ENCODE peak calls at places on chromosomes 7 and 10, in eight cellular contexts. Z is transverse colon, P is pancreas, R is cardiac muscle cell, B is right atrium auricular region, J is spleen, K is left ventricle myocardium inferior, E is heart right ventricle. U is an unnamed sample.

GRCh38 chr10:31426425-31426824 is 107.4 kb downstream of the ZEB1 start:
- DNase-seq in Z (no peak), P (no peak), R (no peak), B (no peak), J (no peak), K (no peak), E (no peak), U (no peak)

GRCh38 chr10:86693721-86694369 is 25.5 kb downstream of the LDB3 start:
- DNase-seq in Z (peak; percentile 51), P (peak; percentile 45), R (no peak), B (peak; percentile 77), J (no peak), K (no peak), E (no peak), U (no peak)

GRCh38 chr7:150407588-150408392 is 28.7 kb downstream of the ZNF775 start:
- DNase-seq in Z (peak; percentile 11), P (no peak), R (no peak), B (no peak), J (peak; percentile 82), K (no peak), E (no peak), U (no peak)

GRCh38 chr10:12958546-12959110 is 42.9 kb downstream of the CCDC3 start:
- DNase-seq in Z (no peak), P (no peak), R (no peak), B (no peak), J (no peak), K (no peak), E (no peak), U (no peak)

GRCh38 chr7:157627646-157628045 is 290.8 kb downstream of the DNAJB6 start:
- DNase-seq in Z (no peak), P (no peak), R (no peak), B (no peak), J (no peak), K (no peak), E (no peak), U (no peak)

GRCh38 chr7:84202855-84203254 is 8.3 kb upstream of the SEMA3A start:
- DNase-seq in Z (no peak), P (no peak), R (no peak), B (no peak), J (no peak), K (no peak), E (no peak), U (no peak)

GRCh38 chr10:65313406-65313805 is 1612.4 kb upstream of the LRRTM3 start:
- DNase-seq in Z (no peak), P (no peak), R (no peak), B (no peak), J (no peak), K (no peak), E (no peak), U (no peak)

GRCh38 chr7:103660455-103661371 is 214.7 kb upstream of the SLC26A5 start:
- DNase-seq in Z (no peak), P (no peak), R (no peak), B (no peak), J (no peak), K (no peak), E (no peak), U (no peak)

GRCh38 chr7:94655562-94655883 is 410 bp downstream of the SGCE start:
- DNase-seq in Z (no peak), P (peak; percentile 18), R (no peak), B (no peak), J (no peak), K (no peak), E (peak; percentile 22), U (no peak)

GRCh38 chr10:128361487-128361886 is 235.3 kb upstream of the MKI67 start:
- DNase-seq in Z (no peak), P (no peak), R (no peak), B (no peak), J (no peak), K (no peak), E (no peak), U (peak; percentile 83)

GRCh38 chr10:23556727-23557440 is 118.0 kb downstream of the OTUD1 start:
- DNase-seq in Z (no peak), P (no peak), R (no peak), B (no peak), J (no peak), K (no peak), E (no peak), U (no peak)

GRCh38 chr10:24408365-24408764 is 199.4 kb downstream of the KIAA1217 start:
- DNase-seq in Z (no peak), P (no peak), R (no peak), B (no peak), J (no peak), K (no peak), E (no peak), U (no peak)

GRCh38 chr10:35451103-35452016 is 115.1 kb downstream of the CCNY start:
- DNase-seq in Z (no peak), P (no peak), R (no peak), B (no peak), J (no peak), K (peak; percentile 56), E (peak; percentile 46), U (no peak)

GRCh38 chr10:45422862-45423659 is 49.0 kb downstream of the ALOX5 start:
- DNase-seq in Z (no peak), P (no peak), R (no peak), B (no peak), J (no peak), K (no peak), E (no peak), U (no peak)

GRCh38 chr7:19558527-19558926 is 150.3 kb downstream of the POLR1F start:
- DNase-seq in Z (no peak), P (no peak), R (no peak), B (no peak), J (no peak), K (no peak), E (no peak), U (no peak)

GRCh38 chr7:947391-948210 is 6.9 kb downstream of the ADAP1 start:
- DNase-seq in Z (peak; percentile 14), P (no peak), R (no peak), B (no peak), J (peak; percentile 61), K (peak; percentile 8), E (no peak), U (no peak)

GRCh38 chr7:12138421-12138820 is 72.7 kb upstream of the TMEM106B start:
- DNase-seq in Z (no peak), P (no peak), R (no peak), B (no peak), J (no peak), K (no peak), E (no peak), U (no peak)

DNA sequence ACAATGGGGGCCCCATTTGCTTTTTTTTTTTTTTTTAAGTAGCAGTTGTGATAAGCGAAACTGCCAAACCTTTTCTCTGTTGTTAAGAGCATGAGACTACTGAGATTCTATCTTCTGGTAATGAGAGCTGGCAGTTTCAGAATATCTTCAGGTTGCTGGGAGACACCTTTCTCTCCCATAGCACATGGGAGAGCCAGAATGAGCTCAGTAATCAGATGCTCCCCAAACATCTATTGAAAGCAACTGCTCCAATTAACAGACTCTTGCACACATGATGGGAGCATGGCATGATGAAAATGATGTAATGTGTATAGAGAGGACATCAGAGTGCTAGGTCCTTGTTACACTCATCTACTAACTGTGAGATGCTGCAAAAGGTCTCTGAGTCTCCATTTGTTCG is 18.8 kb downstream of the MYO3A start:
- DNase-seq in Z (no peak), P (no peak), R (no peak), B (no peak), J (no peak), K (no peak), E (no peak), U (no peak)
- H3K36me3 ChIP-seq in Z (no peaks in the 10 kb centered on the region), P (no peaks in the 10 kb centered on the region), R (no peaks in the 10 kb centered on the region), B (no peaks in the 10 kb centered on the region), J (no peaks in the 10 kb centered on the region), K (no peaks in the 10 kb centered on the region), E (no peaks in the 10 kb centered on the region), U (no peaks in the 10 kb centered on the region)

GRCh38 chr7:68576366-68576765 is 1021.9 kb upstream of the AUTS2 start:
- DNase-seq in Z (no peak), P (no peak), R (no peak), B (no peak), J (no peak), K (no peak), E (no peak), U (no peak)
- H3K4me1 ChIP-seq in Z (no peaks in the 10 kb centered on the region), P (no peaks in the 10 kb centered on the region), R (no peaks in the 10 kb centered on the region), B (no peaks in the 10 kb centered on the region), J (no peaks in the 10 kb centered on the region), K (no peaks in the 10 kb centered on the region), E (no peaks in the 10 kb centered on the region), U (no peaks in the 10 kb centered on the region)

GRCh38 chr7:85464042-85464651 is 277.3 kb upstream of the SEMA3D start:
- DNase-seq in Z (no peak), P (no peak), R (no peak), B (no peak), J (no peak), K (no peak), E (no peak), U (no peak)

GRCh38 chr7:85471312-85471711 is 284.5 kb upstream of the SEMA3D start:
- DNase-seq in Z (no peak), P (no peak), R (no peak), B (no peak), J (no peak), K (no peak), E (no peak), U (no peak)

GRCh38 chr7:85471740-85472139 is 284.9 kb upstream of the SEMA3D start:
- DNase-seq in Z (no peak), P (no peak), R (no peak), B (no peak), J (no peak), K (no peak), E (no peak), U (no peak)

GRCh38 chr7:85474234-85474633 is 287.4 kb upstream of the SEMA3D start:
- DNase-seq in Z (no peak), P (no peak), R (no peak), B (no peak), J (no peak), K (no peak), E (no peak), U (no peak)

DNA sequence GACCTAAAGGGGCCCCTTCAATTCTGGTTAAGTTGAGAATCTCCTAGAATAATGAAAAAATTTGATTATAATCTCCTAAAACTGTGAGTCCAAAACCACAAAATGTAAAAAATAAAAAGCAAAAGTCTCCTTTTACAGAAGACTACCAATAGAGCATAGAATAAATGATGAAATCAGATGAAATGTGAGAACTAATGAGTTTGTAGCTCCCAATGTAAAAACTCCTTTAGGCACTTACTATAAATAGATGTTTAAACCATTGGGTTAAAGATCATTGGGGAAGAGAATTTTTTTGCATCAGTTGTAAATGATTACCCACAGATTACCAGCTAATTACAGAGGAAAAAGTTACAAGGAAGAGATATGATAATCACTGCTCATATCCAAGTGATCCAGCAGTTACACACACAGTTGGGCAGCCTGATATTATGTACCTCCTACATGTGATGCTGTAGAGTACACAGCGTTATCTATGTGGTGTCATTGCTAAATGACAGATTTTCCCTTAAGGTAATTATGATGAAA is 282.7 kb upstream of the SEMA3D start:
- DNase-seq in Z (no peak), P (no peak), R (no peak), B (no peak), J (no peak), K (no peak), E (no peak), U (no peak)
- H3K27ac ChIP-seq in Z (no peak overlapping the region), P (no peak overlapping the region), R (no peak overlapping the region), B (no peak overlapping the region), J (no peak overlapping the region), K (no peak overlapping the region), E (no peak overlapping the region), U (no peak overlapping the region)

DNA sequence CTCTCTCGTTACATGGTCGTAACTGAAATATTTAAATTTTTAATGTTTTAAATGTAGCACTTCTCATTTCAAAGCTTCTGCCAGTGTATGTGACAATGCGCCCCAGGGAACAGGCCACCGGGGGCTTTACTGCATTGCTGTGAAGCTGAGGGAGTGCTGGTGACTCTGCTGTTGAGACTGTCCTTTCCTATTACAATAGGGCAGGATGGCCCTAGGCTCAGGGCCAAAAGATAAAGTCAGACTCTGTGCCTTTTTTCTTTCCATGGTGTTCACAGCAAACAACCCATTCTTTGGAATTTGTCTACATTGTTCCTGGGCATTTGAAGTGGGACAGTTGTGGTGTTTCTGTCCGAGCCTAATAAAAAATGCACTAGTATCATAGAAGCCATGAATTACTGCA is 107.3 kb downstream of the GALNT11 start:
- DNase-seq in Z (no peak), P (no peak), R (no peak), B (no peak), J (no peak), K (no peak), E (no peak), U (no peak)
- H3K36me3 ChIP-seq in Z (no peaks in the 10 kb centered on the region), P (peaks cover 28% of the 10 kb centered on the region), R (peaks cover 21% of the 10 kb centered on the region), B (peaks cover 27% of the 10 kb centered on the region), J (peaks cover 97% of the 10 kb centered on the region), K (peaks cover 53% of the 10 kb centered on the region), E (peaks cover 5% of the 10 kb centered on the region), U (peaks cover 12% of the 10 kb centered on the region)